ENCODE peak calls at places on chromosomes 4 and X, in ten cellular contexts. E is Kasumi-1, R is fibroblast of pulmonary artery, K is GM12892, S is NCI-H460, M is HuH-7.5, P is aorta, Y is T-helper 22 cell, X is head of caudate nucleus, N is mesenchymal stem cell. G is an unnamed sample.

GRCh38 chr4:40173470-40173875 is 23.4 kb upstream of the RHOH start:
- DNase-seq in N (no peak), P (no peak), M (no peak), K (no peak), X (no peak), E (no peak), Y (no peak), S (no peak), R (peak; percentile 21), G (no peak)

GRCh38 chr4:89283226-89283974 is 24.2 kb downstream of the GPRIN3 start:
- DNase-seq in P (no peak), X (no peak), S (peak; percentile 82), K (no peak), N (peak; percentile 62), E (no peak), R (peak; percentile 69), M (no peak), Y (peak; percentile 34), G (no peak)

GRCh38 chr4:75745192-75745591 is 20.8 kb downstream of the USO1 start:
- DNase-seq in P (no peak), R (peak; percentile 83), K (no peak), S (no peak), E (peak; percentile 81), Y (no peak), N (peak; percentile 79), M (no peak), X (no peak), G (no peak)

GRCh38 chrX:40199704-40200103 is 101.9 kb upstream of the BCOR start:
- DNase-seq in Y (no peak), M (no peak), X (no peak), S (no peak), R (no peak), E (no peak), P (no peak), N (no peak), K (no peak), G (no peak)

GRCh38 chr4:157741642-157742041 is 431.2 kb downstream of the GASK1B start:
- DNase-seq in M (no peak), R (peak; percentile 10), X (no peak), Y (no peak), N (no peak), E (no peak), K (no peak), P (no peak), S (no peak), G (no peak)

GRCh38 chrX:72123471-72124185 is 8.1 kb downstream of the RTL5 start:
- DNase-seq in Y (no peak), K (no peak), S (no peak), N (peak; percentile 89), R (peak; percentile 58), E (no peak), M (no peak), P (peak; percentile 85), X (no peak), G (peak; percentile 80)

GRCh38 chrX:133921764-133922389 is 63.5 kb downstream of the GPC3 start:
- DNase-seq in M (peak; percentile 6), Y (no peak), N (peak; percentile 14), P (no peak), K (peak; percentile 4), X (no peak), S (peak; percentile 35), R (peak; percentile 18), E (peak; percentile 9), G (no peak)

GRCh38 chr4:186957952-186958555 is 234.4 kb upstream of the FAT1 start:
- DNase-seq in R (no peak), X (no peak), E (no peak), N (no peak), M (no peak), K (no peak), P (no peak), S (no peak), Y (no peak), G (no peak)

GRCh38 chr4:113293043-113293560 is 243.6 kb downstream of the ANK2 start:
- DNase-seq in N (peak; percentile 81), Y (no peak), R (peak; percentile 78), P (peak; percentile 46), M (no peak), S (no peak), K (no peak), X (no peak), E (no peak), G (no peak)

GRCh38 chr4:102317459-102317858 is 27.8 kb downstream of the SLC39A8 start:
- DNase-seq in X (no peak), E (no peak), R (no peak), S (no peak), N (no peak), P (no peak), M (no peak), K (no peak), Y (no peak), G (no peak)

GRCh38 chr4:145545538-145546224 is 64.0 kb downstream of the SMAD1 start:
- DNase-seq in N (peak; percentile 93), K (no peak), M (no peak), Y (no peak), S (peak; percentile 7), P (no peak), R (peak; percentile 97), E (peak; percentile 37), X (no peak), G (no peak)

GRCh38 chr4:95087657-95088455 is 330.1 kb downstream of the BMPR1B start:
- DNase-seq in K (no peak), Y (no peak), X (no peak), P (no peak), R (peak; percentile 44), N (peak; percentile 66), E (no peak), S (no peak), M (no peak), G (no peak)

GRCh38 chrX:43345166-43345565 is 310.9 kb upstream of the MAOA start:
- DNase-seq in S (no peak), P (no peak), R (no peak), E (no peak), M (no peak), N (no peak), K (no peak), X (no peak), Y (no peak), G (no peak)

GRCh38 chr4:129437347-129437746 is 341.4 kb downstream of the C4orf33 start:
- DNase-seq in S (no peak), X (no peak), K (no peak), Y (no peak), P (no peak), N (no peak), M (no peak), R (no peak), E (no peak), G (no peak)

GRCh38 chrX:95762716-95763115 is 921.9 kb upstream of the DIAPH2 start:
- DNase-seq in R (no peak), P (no peak), X (no peak), N (no peak), M (no peak), K (no peak), E (peak; percentile 16), Y (no peak), S (peak; percentile 18), G (no peak)

GRCh38 chr4:124018383-124019317 is 622.1 kb downstream of the SPRY1 start:
- DNase-seq in R (peak; percentile 92), P (peak; percentile 69), X (no peak), Y (no peak), S (no peak), N (peak; percentile 77), M (no peak), K (peak; percentile 13), E (peak; percentile 24), G (no peak)

GRCh38 chr4:70544279-70544870 is 26.0 kb downstream of the AMTN start:
- DNase-seq in Y (no peak), M (no peak), K (no peak), E (peak; percentile 44), R (peak; percentile 30), P (no peak), N (peak; percentile 8), S (peak; percentile 3), X (no peak), G (no peak)

G was measured in coronary artery.